ENCODE peak calls at places on chromosome 10, in ten cellular contexts. One of them, this sample, is unnamed.

GRCh38 chr10:66881814-66882213 is 44.0 kb upstream of the LRRTM3 start:
- DNase-seq in foreskin fibroblast: no peak
- DNase-seq in CD8-positive, alpha-beta T cell: no peak
- DNase-seq in epithelial cell of proximal tubule: no peak
- DNase-seq in astrocyte of the cerebellum: no peak
- DNase-seq in Panc1: no peak
- DNase-seq in mucosa of descending colon: no peak
- DNase-seq in choroid plexus epithelial cell: no peak
- DNase-seq in transverse colon: no peak
- DNase-seq in ascending aorta: no peak
- DNase-seq in this sample: no peak

GRCh38 chr10:74822583-74823089 is 3.8 kb upstream of the KAT6B start:
- DNase-seq in foreskin fibroblast: peak
- DNase-seq in CD8-positive, alpha-beta T cell: no peak
- DNase-seq in epithelial cell of proximal tubule: no peak
- DNase-seq in astrocyte of the cerebellum: no peak
- DNase-seq in Panc1: no peak
- DNase-seq in mucosa of descending colon: no peak
- DNase-seq in choroid plexus epithelial cell: no peak
- DNase-seq in transverse colon: no peak
- DNase-seq in ascending aorta: peak
- DNase-seq in this sample: peak

GRCh38 chr10:78214931-78215330 is 181.3 kb downstream of the RPS24 start:
- DNase-seq in foreskin fibroblast: no peak
- DNase-seq in CD8-positive, alpha-beta T cell: no peak
- DNase-seq in epithelial cell of proximal tubule: no peak
- DNase-seq in astrocyte of the cerebellum: no peak
- DNase-seq in Panc1: no peak
- DNase-seq in mucosa of descending colon: no peak
- DNase-seq in choroid plexus epithelial cell: no peak
- DNase-seq in transverse colon: no peak
- DNase-seq in ascending aorta: no peak
- DNase-seq in this sample: no peak

GRCh38 chr10:97292097-97292861 is at the start of gene ARHGAP19:
- DNase-seq in foreskin fibroblast: peak
- DNase-seq in CD8-positive, alpha-beta T cell: peak
- DNase-seq in epithelial cell of proximal tubule: peak
- DNase-seq in astrocyte of the cerebellum: peak
- DNase-seq in Panc1: peak
- DNase-seq in mucosa of descending colon: peak
- DNase-seq in choroid plexus epithelial cell: peak
- DNase-seq in transverse colon: peak
- DNase-seq in ascending aorta: peak
- DNase-seq in this sample: peak

GRCh38 chr10:6445671-6446278 is 134.3 kb downstream of the PRKCQ start:
- DNase-seq in foreskin fibroblast: peak
- DNase-seq in CD8-positive, alpha-beta T cell: peak
- DNase-seq in epithelial cell of proximal tubule: no peak
- DNase-seq in astrocyte of the cerebellum: peak
- DNase-seq in Panc1: peak
- DNase-seq in mucosa of descending colon: peak
- DNase-seq in choroid plexus epithelial cell: peak
- DNase-seq in transverse colon: peak
- DNase-seq in ascending aorta: no peak
- DNase-seq in this sample: peak

GRCh38 chr10:23516530-23516929 is 77.7 kb downstream of the OTUD1 start:
- DNase-seq in foreskin fibroblast: no peak
- DNase-seq in CD8-positive, alpha-beta T cell: no peak
- DNase-seq in epithelial cell of proximal tubule: no peak
- DNase-seq in astrocyte of the cerebellum: peak
- DNase-seq in Panc1: no peak
- DNase-seq in mucosa of descending colon: no peak
- DNase-seq in choroid plexus epithelial cell: peak
- DNase-seq in transverse colon: no peak
- DNase-seq in ascending aorta: no peak
- DNase-seq in this sample: no peak

GRCh38 chr10:14617125-14617524 is 157.6 kb downstream of the FAM107B start:
- DNase-seq in foreskin fibroblast: no peak
- DNase-seq in CD8-positive, alpha-beta T cell: no peak
- DNase-seq in epithelial cell of proximal tubule: no peak
- DNase-seq in astrocyte of the cerebellum: no peak
- DNase-seq in Panc1: no peak
- DNase-seq in mucosa of descending colon: no peak
- DNase-seq in choroid plexus epithelial cell: no peak
- DNase-seq in transverse colon: no peak
- DNase-seq in ascending aorta: no peak
- DNase-seq in this sample: no peak

GRCh38 chr10:19931886-19932285 is 115.7 kb downstream of the PLXDC2 start:
- DNase-seq in foreskin fibroblast: no peak
- DNase-seq in CD8-positive, alpha-beta T cell: no peak
- DNase-seq in epithelial cell of proximal tubule: no peak
- DNase-seq in astrocyte of the cerebellum: no peak
- DNase-seq in Panc1: no peak
- DNase-seq in mucosa of descending colon: no peak
- DNase-seq in choroid plexus epithelial cell: no peak
- DNase-seq in transverse colon: no peak
- DNase-seq in ascending aorta: no peak
- DNase-seq in this sample: no peak

GRCh38 chr10:89332092-89332633 is 4.4 kb downstream of the IFIT3 start:
- DNase-seq in foreskin fibroblast: peak
- DNase-seq in CD8-positive, alpha-beta T cell: no peak
- DNase-seq in epithelial cell of proximal tubule: no peak
- DNase-seq in astrocyte of the cerebellum: peak
- DNase-seq in Panc1: no peak
- DNase-seq in mucosa of descending colon: no peak
- DNase-seq in choroid plexus epithelial cell: peak
- DNase-seq in transverse colon: no peak
- DNase-seq in ascending aorta: no peak
- DNase-seq in this sample: no peak
- H3K4me3 ChIP-seq in foreskin fibroblast: peak
- H3K4me3 ChIP-seq in CD8-positive, alpha-beta T cell: peak
- H3K4me3 ChIP-seq in epithelial cell of proximal tubule: peak
- H3K4me3 ChIP-seq in astrocyte of the cerebellum: peak
- H3K4me3 ChIP-seq in Panc1: peak
- H3K4me3 ChIP-seq in mucosa of descending colon: no peak
- H3K4me3 ChIP-seq in choroid plexus epithelial cell: peak
- H3K4me3 ChIP-seq in transverse colon: peak
- H3K4me3 ChIP-seq in ascending aorta: peak
- H3K4me3 ChIP-seq in this sample: peak

DNA sequence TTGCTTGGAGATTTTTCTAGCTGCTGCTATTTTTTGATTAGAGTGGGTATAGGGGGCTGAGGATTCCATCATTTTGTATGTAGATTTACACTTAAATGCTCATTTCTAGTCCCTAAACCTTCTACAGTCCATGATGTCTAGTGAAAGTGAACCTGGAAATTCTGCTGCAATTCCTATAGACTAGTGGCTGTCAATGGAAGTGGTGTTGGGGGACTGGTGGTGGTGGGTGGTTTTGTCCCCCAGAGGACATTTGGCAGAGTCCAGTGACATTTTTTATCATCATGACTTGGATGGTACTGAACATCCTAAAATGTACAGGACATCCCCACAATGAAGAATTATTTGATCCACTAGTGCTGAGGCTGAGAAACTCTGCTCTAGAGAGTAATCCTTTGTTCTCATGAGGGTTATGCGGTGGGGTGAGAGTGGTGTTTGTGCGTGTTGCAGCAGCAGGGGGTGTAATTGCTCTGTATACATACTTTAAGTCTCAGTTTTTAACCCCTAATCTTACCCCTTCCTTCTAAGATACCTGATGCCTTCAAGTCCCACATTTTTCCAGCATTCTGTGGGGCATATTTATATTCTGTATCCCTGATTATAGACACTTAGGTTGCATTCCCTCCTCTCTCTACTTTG is 35.0 kb downstream of the KIF11 start:
- DNase-seq in foreskin fibroblast: no peak
- DNase-seq in CD8-positive, alpha-beta T cell: no peak
- DNase-seq in epithelial cell of proximal tubule: no peak
- DNase-seq in astrocyte of the cerebellum: no peak
- DNase-seq in Panc1: no peak
- DNase-seq in mucosa of descending colon: no peak
- DNase-seq in choroid plexus epithelial cell: peak
- DNase-seq in transverse colon: no peak
- DNase-seq in ascending aorta: no peak
- DNase-seq in this sample: no peak
- TF ChIP-seq CTCF in foreskin fibroblast: no peak
- TF ChIP-seq CTCF in CD8-positive, alpha-beta T cell: no peak
- TF ChIP-seq CTCF in epithelial cell of proximal tubule: peak
- TF ChIP-seq CTCF in astrocyte of the cerebellum: no peak
- TF ChIP-seq CTCF in Panc1: no peak
- TF ChIP-seq CTCF in mucosa of descending colon: no peak
- TF ChIP-seq CTCF in choroid plexus epithelial cell: peak
- TF ChIP-seq CTCF in transverse colon: no peak
- TF ChIP-seq CTCF in ascending aorta: no peak
- TF ChIP-seq CTCF in this sample: no peak

GRCh38 chr10:100653957-100654834 is 91.2 kb upstream of the PAX2 start:
- DNase-seq in foreskin fibroblast: no peak
- DNase-seq in CD8-positive, alpha-beta T cell: no peak
- DNase-seq in epithelial cell of proximal tubule: no peak
- DNase-seq in astrocyte of the cerebellum: no peak
- DNase-seq in Panc1: no peak
- DNase-seq in mucosa of descending colon: no peak
- DNase-seq in choroid plexus epithelial cell: peak
- DNase-seq in transverse colon: no peak
- DNase-seq in ascending aorta: no peak
- DNase-seq in this sample: no peak

GRCh38 chr10:100651916-100652315 is 93.5 kb upstream of the PAX2 start:
- DNase-seq in foreskin fibroblast: no peak
- DNase-seq in CD8-positive, alpha-beta T cell: no peak
- DNase-seq in epithelial cell of proximal tubule: no peak
- DNase-seq in astrocyte of the cerebellum: no peak
- DNase-seq in Panc1: no peak
- DNase-seq in mucosa of descending colon: no peak
- DNase-seq in choroid plexus epithelial cell: no peak
- DNase-seq in transverse colon: no peak
- DNase-seq in ascending aorta: no peak
- DNase-seq in this sample: no peak

GRCh38 chr10:100652406-100653130 is 92.8 kb upstream of the PAX2 start:
- DNase-seq in foreskin fibroblast: no peak
- DNase-seq in CD8-positive, alpha-beta T cell: no peak
- DNase-seq in epithelial cell of proximal tubule: no peak
- DNase-seq in astrocyte of the cerebellum: no peak
- DNase-seq in Panc1: no peak
- DNase-seq in mucosa of descending colon: no peak
- DNase-seq in choroid plexus epithelial cell: no peak
- DNase-seq in transverse colon: no peak
- DNase-seq in ascending aorta: no peak
- DNase-seq in this sample: no peak

GRCh38 chr10:100654835-100655759 is 90.3 kb upstream of the PAX2 start:
- DNase-seq in foreskin fibroblast: no peak
- DNase-seq in CD8-positive, alpha-beta T cell: no peak
- DNase-seq in epithelial cell of proximal tubule: no peak
- DNase-seq in astrocyte of the cerebellum: no peak
- DNase-seq in Panc1: no peak
- DNase-seq in mucosa of descending colon: no peak
- DNase-seq in choroid plexus epithelial cell: no peak
- DNase-seq in transverse colon: no peak
- DNase-seq in ascending aorta: no peak
- DNase-seq in this sample: no peak

DNA sequence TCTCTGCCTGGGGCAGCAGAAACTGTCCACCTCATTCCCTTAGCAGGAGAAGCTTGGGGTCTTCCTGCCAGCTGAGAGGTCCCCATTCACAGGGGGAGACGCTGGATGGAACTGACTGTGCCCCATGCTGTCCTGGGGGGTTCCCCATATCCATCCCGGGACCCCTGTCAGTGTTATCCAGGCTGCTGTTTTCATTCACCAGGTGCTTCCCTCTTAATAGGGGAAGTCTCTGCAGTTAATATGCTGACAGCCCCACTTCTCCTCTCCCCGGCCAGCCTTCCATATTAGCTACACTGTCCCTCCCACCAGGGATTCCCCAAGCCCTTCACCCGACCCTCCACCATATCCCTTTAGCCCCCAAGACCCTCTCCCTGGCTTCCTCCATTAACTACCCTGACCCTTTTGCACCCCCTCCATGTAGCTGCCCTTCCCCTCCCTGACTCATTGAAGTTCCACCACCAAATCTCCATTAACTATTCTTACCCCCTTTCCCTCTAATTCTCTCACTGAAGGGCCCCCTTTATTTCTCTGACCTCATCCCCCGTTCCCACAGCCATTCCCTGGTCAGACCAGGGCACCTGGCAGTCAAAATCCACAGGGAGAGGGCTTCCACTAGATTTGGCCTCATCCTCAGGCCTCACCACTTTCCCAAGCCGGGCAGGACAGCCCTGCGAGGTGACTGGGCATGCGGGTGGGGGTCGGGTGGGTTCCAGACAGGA is 92.0 kb upstream of the PAX2 start:
- DNase-seq in foreskin fibroblast: no peak
- DNase-seq in CD8-positive, alpha-beta T cell: no peak
- DNase-seq in epithelial cell of proximal tubule: no peak
- DNase-seq in astrocyte of the cerebellum: no peak
- DNase-seq in Panc1: no peak
- DNase-seq in mucosa of descending colon: no peak
- DNase-seq in choroid plexus epithelial cell: no peak
- DNase-seq in transverse colon: no peak
- DNase-seq in ascending aorta: no peak
- DNase-seq in this sample: no peak
- H3K4me3 ChIP-seq in foreskin fibroblast: no peak
- H3K4me3 ChIP-seq in CD8-positive, alpha-beta T cell: no peak
- H3K4me3 ChIP-seq in epithelial cell of proximal tubule: no peak
- H3K4me3 ChIP-seq in astrocyte of the cerebellum: no peak
- H3K4me3 ChIP-seq in Panc1: no peak
- H3K4me3 ChIP-seq in mucosa of descending colon: no peak
- H3K4me3 ChIP-seq in choroid plexus epithelial cell: no peak
- H3K4me3 ChIP-seq in transverse colon: no peak
- H3K4me3 ChIP-seq in ascending aorta: peak
- H3K4me3 ChIP-seq in this sample: no peak

GRCh38 chr10:70053896-70054641 is 1.4 kb downstream of the MACROH2A2 start:
- DNase-seq in foreskin fibroblast: no peak
- DNase-seq in CD8-positive, alpha-beta T cell: no peak
- DNase-seq in epithelial cell of proximal tubule: no peak
- DNase-seq in astrocyte of the cerebellum: no peak
- DNase-seq in Panc1: no peak
- DNase-seq in mucosa of descending colon: peak
- DNase-seq in choroid plexus epithelial cell: peak
- DNase-seq in transverse colon: peak
- DNase-seq in ascending aorta: no peak
- DNase-seq in this sample: no peak
- TF ChIP-seq CTCF in foreskin fibroblast: peak
- TF ChIP-seq CTCF in CD8-positive, alpha-beta T cell: no peak
- TF ChIP-seq CTCF in epithelial cell of proximal tubule: peak
- TF ChIP-seq CTCF in astrocyte of the cerebellum: peak
- TF ChIP-seq CTCF in Panc1: peak
- TF ChIP-seq CTCF in mucosa of descending colon: no peak
- TF ChIP-seq CTCF in choroid plexus epithelial cell: peak
- TF ChIP-seq CTCF in transverse colon: peak
- TF ChIP-seq CTCF in ascending aorta: no peak
- TF ChIP-seq CTCF in this sample: peak

GRCh38 chr10:70130878-70131559 is 1.6 kb downstream of the AIFM2 start:
- DNase-seq in foreskin fibroblast: peak
- DNase-seq in CD8-positive, alpha-beta T cell: no peak
- DNase-seq in epithelial cell of proximal tubule: peak
- DNase-seq in astrocyte of the cerebellum: peak
- DNase-seq in Panc1: no peak
- DNase-seq in mucosa of descending colon: no peak
- DNase-seq in choroid plexus epithelial cell: peak
- DNase-seq in transverse colon: no peak
- DNase-seq in ascending aorta: peak
- DNase-seq in this sample: peak
- H3K4me3 ChIP-seq in foreskin fibroblast: peak
- H3K4me3 ChIP-seq in CD8-positive, alpha-beta T cell: no peak
- H3K4me3 ChIP-seq in epithelial cell of proximal tubule: peak
- H3K4me3 ChIP-seq in astrocyte of the cerebellum: no peak
- H3K4me3 ChIP-seq in Panc1: peak
- H3K4me3 ChIP-seq in mucosa of descending colon: no peak
- H3K4me3 ChIP-seq in choroid plexus epithelial cell: no peak
- H3K4me3 ChIP-seq in transverse colon: peak
- H3K4me3 ChIP-seq in ascending aorta: peak
- H3K4me3 ChIP-seq in this sample: no peak